ENCODE peak calls at places on chromosomes 16 and 17, in ten cellular contexts. X is fibroblast of lung, K is tibial artery, F is psoas muscle, N is thoracic aorta, W is left lung, H is heart right ventricle, T is lower lobe of right lung, G is transverse colon, U is kidney. C is an unnamed sample. For H3K36me3, the result is how much of the 10 kb centered on the place peaks cover.

GRCh38 chr17:39597372-39598046 is 10.2 kb downstream of the NEUROD2 start:
- DNase-seq in N (no peak), U (no peak), T (no peak), H (no peak), K (no peak), F (no peak), G (no peak), W (no peak), X (no peak), C (no peak)

GRCh38 chr17:73187203-73187769 is 5.6 kb upstream of the COG1 start:
- DNase-seq in G (peak), N (no peak), W (no peak), T (no peak), K (no peak), F (no peak), U (no peak), H (no peak), X (no peak), C (no peak)

GRCh38 chr17:50638572-50638850 is 3.8 kb downstream of the ABCC3 start:
- DNase-seq in W (no peak), N (no peak), H (no peak), U (no peak), T (no peak), F (no peak), G (no peak), X (peak), K (no peak), C (no peak)

GRCh38 chr16:54431041-54431996 is 144.7 kb upstream of the IRX3 start:
- DNase-seq in X (no peak), F (no peak), H (no peak), U (no peak), T (no peak), W (no peak), K (no peak), G (no peak), N (no peak), C (no peak)

GRCh38 chr17:42541041-42541833 is 5.2 kb downstream of the NAGLU start:
- DNase-seq in F (no peak), K (no peak), N (no peak), X (no peak), G (peak), T (no peak), H (no peak), W (no peak), U (peak), C (no peak)

GRCh38 chr17:21125862-21126261 is 902 bp upstream of the DHRS7B start:
- DNase-seq in F (no peak), G (no peak), X (no peak), K (no peak), U (no peak), T (no peak), W (no peak), H (no peak), N (no peak), C (no peak)

GRCh38 chr17:66717680-66718079 is 117.2 kb upstream of the CACNG5 start:
- DNase-seq in N (no peak), U (no peak), F (no peak), H (no peak), X (no peak), K (no peak), T (no peak), W (no peak), G (peak), C (peak)

GRCh38 chr16:56013962-56014552 is 138.9 kb upstream of the CES5A start:
- DNase-seq in G (peak), N (no peak), K (no peak), U (no peak), F (peak), T (peak), W (peak), X (peak), H (peak), C (no peak)

GRCh38 chr17:6589266-6589946 is 33.1 kb upstream of the PITPNM3 start:
- DNase-seq in N (no peak), F (no peak), U (no peak), W (no peak), X (no peak), T (no peak), K (no peak), G (no peak), H (no peak), C (no peak)

GRCh38 chr16:81738831-81739496 is 40.1 kb upstream of the PLCG2 start:
- DNase-seq in F (peak), W (peak), U (peak), T (peak), N (no peak), H (peak), K (peak), G (peak), X (no peak), C (peak)

GRCh38 chr16:65342231-65342866 is 220.5 kb upstream of the CDH11 start:
- DNase-seq in H (no peak), F (no peak), X (no peak), G (no peak), T (no peak), N (no peak), W (no peak), K (no peak), U (no peak), C (no peak)

GRCh38 chr16:86019446-86020047 is 120.6 kb downstream of the IRF8 start:
- DNase-seq in K (peak), X (no peak), W (no peak), H (no peak), T (no peak), G (no peak), N (no peak), U (peak), F (no peak), C (no peak)

GRCh38 chr16:30951785-30952184 is 2.9 kb downstream of the ORAI3 start:
- DNase-seq in G (peak), H (peak), N (no peak), X (peak), W (no peak), T (no peak), U (no peak), F (peak), K (peak), C (no peak)

GRCh38 chr17:56699186-56699895 is 105.8 kb downstream of the NOG start:
- DNase-seq in H (peak), K (peak), X (peak), W (peak), F (peak), G (peak), T (peak), N (peak), U (peak), C (no peak)

GRCh38 chr17:17959520-17960361 is 12.5 kb downstream of the TOM1L2 start:
- DNase-seq in T (no peak), G (no peak), F (no peak), N (no peak), K (no peak), W (no peak), X (peak), H (no peak), U (no peak), C (peak)

GRCh38 chr17:67246648-67247415 is 1.8 kb upstream of the HELZ start:
- DNase-seq in K (no peak), T (peak), H (no peak), U (peak), N (no peak), F (peak), G (peak), X (no peak), W (peak), C (peak)

GRCh38 chr16:88938933-88939813 is 37.8 kb downstream of the CBFA2T3 start:
- DNase-seq in K (no peak), N (no peak), F (peak), H (peak), X (no peak), T (no peak), U (no peak), W (no peak), G (no peak), C (no peak)

GRCh38 chr16:74607967-74608356 is 1.0 kb upstream of the GLG1 start:
- DNase-seq in T (no peak), F (no peak), N (no peak), U (no peak), G (no peak), X (peak), H (no peak), W (no peak), K (peak), C (no peak)
- H3K4me3 ChIP-seq in T (no peak), F (peak), N (no peak), U (peak), G (no peak), X (no peak), H (no peak), W (peak), K (peak), C (no peak)

GRCh38 chr16:1673424-1674151 is 4.5 kb upstream of the JPT2 start:
- DNase-seq in F (no peak), N (no peak), U (no peak), H (no peak), G (no peak), K (no peak), T (no peak), X (no peak), W (no peak), C (no peak)
- H3K36me3 ChIP-seq in F (half or more), N (half or more), U (under half), H (under half), G (half or more), K (under half), T (half or more), X (under half), W (half or more), C (under half)

DNA sequence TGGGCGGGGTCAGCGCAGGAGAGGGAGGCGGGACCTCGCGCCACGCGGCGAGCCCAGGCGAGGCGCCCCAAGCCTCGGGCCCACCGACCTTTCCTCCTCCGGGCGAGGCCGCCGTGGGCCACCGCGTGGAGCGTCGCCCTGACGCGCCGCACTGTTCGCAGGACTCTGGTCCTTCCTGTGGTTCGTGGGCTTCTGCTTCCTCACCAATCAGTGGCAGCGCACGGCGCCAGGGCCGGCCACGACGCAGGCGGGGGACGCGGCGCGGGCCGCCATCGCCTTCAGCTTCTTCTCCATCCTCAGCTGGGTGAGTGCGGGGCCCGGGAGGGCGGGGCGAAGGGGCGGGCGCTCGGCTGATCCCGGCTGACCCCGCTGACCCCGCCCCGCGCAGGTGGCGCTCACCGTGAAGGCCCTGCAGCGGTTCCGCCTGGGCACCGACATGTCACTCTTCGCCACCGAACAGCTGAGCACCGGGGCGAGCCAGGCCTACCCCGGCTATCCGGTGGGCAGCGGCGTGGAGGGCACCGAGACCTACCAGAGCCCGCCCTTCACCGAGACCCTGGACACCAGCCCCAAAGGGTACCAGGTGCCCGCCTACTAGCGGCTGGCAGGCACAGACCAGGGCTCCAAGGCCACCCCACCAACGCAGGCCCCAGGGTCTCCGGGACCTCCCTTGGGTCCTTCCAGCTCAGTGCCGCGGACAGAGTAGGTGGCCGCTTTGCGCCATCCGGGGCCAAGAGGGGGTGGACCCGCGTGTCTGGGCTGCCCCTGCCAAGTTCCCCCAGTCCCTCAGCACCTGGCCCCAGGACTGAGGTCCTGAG is 2.9 kb downstream of the SYNGR3 start:
- DNase-seq in X (no peak), H (no peak), N (no peak), K (no peak), U (no peak), F (peak), G (no peak), W (no peak), T (peak), C (peak)
- H3K4me3 ChIP-seq in X (no peak), H (no peak), N (peak), K (peak), U (no peak), F (peak), G (peak), W (peak), T (peak), C (no peak)

GRCh38 chr16:27458987-27459688 is 57.2 kb downstream of the IL21R start:
- DNase-seq in F (no peak), K (no peak), G (no peak), U (peak), W (no peak), H (no peak), X (no peak), T (no peak), N (no peak), C (no peak)
- H3K36me3 ChIP-seq in F (under half), K (under half), G (under half), U (under half), W (under half), H (under half), X (under half), T (under half), N (under half), C (under half)

DNA sequence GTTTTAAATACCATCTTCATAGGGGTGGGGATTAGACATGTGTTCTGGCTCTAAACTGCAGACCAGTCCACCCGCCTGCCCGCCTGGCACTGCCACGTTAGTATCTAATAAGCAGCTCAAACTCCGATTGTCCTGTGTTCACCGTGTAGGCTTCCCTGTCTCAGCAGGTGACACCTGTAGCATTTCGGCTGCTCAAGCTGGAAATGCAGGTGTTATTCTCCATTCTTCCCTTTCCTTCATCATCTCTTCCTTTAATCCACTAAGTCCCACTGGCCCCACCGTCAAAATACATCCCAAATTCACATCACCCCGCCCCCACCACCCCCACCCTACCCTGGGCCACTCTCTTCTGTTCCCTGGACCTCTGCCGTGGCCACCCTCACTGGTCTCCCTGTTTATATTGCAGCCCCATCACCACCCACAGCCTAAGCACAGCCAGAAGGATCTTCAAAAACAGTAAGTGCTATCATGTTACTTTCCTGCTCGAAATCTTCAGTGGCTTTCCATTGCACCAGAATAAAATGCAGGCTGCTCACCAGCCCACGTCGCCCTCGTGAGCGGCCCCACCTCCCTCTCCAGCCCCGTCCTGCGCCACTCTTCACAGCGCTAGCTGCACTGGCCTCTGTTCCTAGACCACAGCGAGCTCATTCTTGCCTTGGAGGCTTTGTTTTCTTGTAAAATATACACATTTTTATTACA is 65.1 kb downstream of the RTN4RL1 start:
- DNase-seq in X (peak), H (no peak), N (no peak), W (no peak), K (no peak), G (no peak), U (peak), F (no peak), T (no peak), C (no peak)
- H3K4me3 ChIP-seq in X (no peak), H (no peak), N (peak), W (no peak), K (no peak), G (no peak), U (no peak), F (no peak), T (no peak), C (no peak)

GRCh38 chr16:11571549-11571948 is 15.2 kb downstream of the LITAF start:
- DNase-seq in K (no peak), T (no peak), U (peak), W (peak), X (no peak), G (no peak), F (no peak), N (no peak), H (no peak), C (no peak)
- H3K36me3 ChIP-seq in K (under half), T (under half), U (under half), W (half or more), X (under half), G (under half), F (under half), N (under half), H (under half), C (under half)

GRCh38 chr17:31581491-31581890 is 190.0 kb downstream of the RAB11FIP4 start:
- DNase-seq in X (peak), K (peak), F (peak), U (peak), N (no peak), T (no peak), W (no peak), H (peak), G (no peak), C (no peak)

GRCh38 chr17:31580331-31581021 is 189.0 kb downstream of the RAB11FIP4 start:
- DNase-seq in X (peak), W (peak), G (no peak), N (peak), T (peak), H (no peak), U (no peak), K (peak), F (peak), C (no peak)

GRCh38 chr17:31579265-31579664 is 187.8 kb downstream of the RAB11FIP4 start:
- DNase-seq in W (no peak), F (no peak), X (peak), T (no peak), N (no peak), H (no peak), G (no peak), K (no peak), U (no peak), C (no peak)

GRCh38 chr17:31582151-31582907 is 190.9 kb downstream of the RAB11FIP4 start:
- DNase-seq in X (no peak), N (no peak), W (peak), K (peak), G (peak), T (peak), H (peak), F (peak), U (peak), C (peak)

GRCh38 chr17:31581022-31581483 is 189.6 kb downstream of the RAB11FIP4 start:
- DNase-seq in H (peak), X (peak), G (peak), U (peak), N (peak), T (peak), F (peak), K (peak), W (peak), C (no peak)
- H3K4me3 ChIP-seq in H (no peak), X (no peak), G (no peak), U (no peak), N (peak), T (peak), F (peak), K (peak), W (peak), C (no peak)

DNA sequence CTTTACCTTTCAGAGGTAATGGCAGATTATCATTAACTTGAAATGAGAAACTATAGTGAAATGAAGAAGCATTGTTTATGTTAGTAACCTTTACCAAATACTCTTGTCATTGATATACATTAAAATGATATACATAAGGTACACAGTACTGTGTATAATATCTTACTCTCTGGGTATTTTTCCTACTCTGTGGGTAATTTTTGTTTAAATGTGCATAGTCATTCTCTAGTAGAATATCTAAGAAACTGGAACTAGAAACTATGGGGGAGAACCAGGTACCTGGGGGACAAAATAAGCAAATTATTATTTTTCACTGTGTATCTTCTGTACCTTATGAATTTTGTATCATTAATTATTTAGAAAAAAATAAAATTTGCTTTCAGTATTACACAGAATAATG is 20.6 kb upstream of the PHAF1 start:
- DNase-seq in G (no peak), W (no peak), F (no peak), U (no peak), X (no peak), T (no peak), N (no peak), K (no peak), H (no peak), C (no peak)
- H3K36me3 ChIP-seq in G (under half), W (under half), F (under half), U (under half), X (under half), T (under half), N (under half), K (under half), H (under half), C (under half)

DNA sequence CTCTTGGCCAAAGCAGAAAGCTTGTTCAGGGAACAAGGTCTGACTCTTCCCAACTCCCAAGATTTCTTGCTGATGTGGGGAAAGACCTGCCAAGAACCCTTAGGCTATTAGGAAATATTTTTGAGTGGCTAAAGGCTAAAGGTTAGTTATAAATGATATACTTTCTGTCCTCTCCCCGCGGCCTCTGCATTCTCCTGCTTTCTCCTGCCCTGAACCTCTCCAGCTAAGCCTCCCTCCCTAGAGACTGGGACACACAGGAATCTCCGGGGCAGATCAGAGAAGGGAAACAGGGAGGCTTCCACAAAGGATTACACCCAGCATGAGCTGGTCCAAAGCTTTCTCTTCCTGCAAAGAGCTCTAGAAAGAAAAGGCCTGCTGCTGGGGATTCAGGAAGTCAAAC is 2.3 kb downstream of the SLC43A2 start:
- DNase-seq in F (no peak), G (no peak), T (no peak), W (no peak), U (no peak), N (no peak), H (no peak), K (no peak), X (no peak), C (no peak)
- H3K4me3 ChIP-seq in F (peak), G (no peak), T (peak), W (peak), U (peak), N (peak), H (no peak), K (no peak), X (no peak), C (peak)